ENCODE peak calls at places on chromosomes 7 and 10, in ten cellular contexts. F is AG09319; T is activated CD4-positive, CD25-positive, alpha-beta regulatory T cell; D is stomach; Y is OCI-M1; A is GDM1; Q is HEK293T; L is SW 1271; G is AG20443; C is NCI-H2081 treated with DMSO at 0.1 percent for 48 hours. E is an unnamed sample.
A peak's percentile ranks its signal among the peaks of the same experiment; 100 is the strongest.

GRCh38 chr10:1516492-1517224 is 220.7 kb downstream of the ADARB2 start:
- DNase-seq in D (no peak), T (no peak), C (no peak), Y (no peak), Q (no peak), L (no peak), F (no peak), A (no peak), G (no peak), E (no peak)

GRCh38 chr7:135917721-135918120 is 59.4 kb downstream of the MTPN start:
- DNase-seq in C (no peak), A (peak; percentile 62), Y (peak; percentile 64), T (no peak), F (no peak), G (no peak), L (no peak), Q (no peak), D (no peak), E (no peak)

GRCh38 chr7:34845666-34846361 is 187.8 kb downstream of the NPSR1 start:
- DNase-seq in T (no peak), C (no peak), G (no peak), Y (peak; percentile 3), D (no peak), A (no peak), F (no peak), Q (no peak), L (no peak), E (no peak)

GRCh38 chr10:21195149-21195731 is 298.1 kb upstream of the NEBL start:
- DNase-seq in A (no peak), Y (peak; percentile 33), C (no peak), D (no peak), F (no peak), T (no peak), G (no peak), L (no peak), Q (no peak), E (no peak)

GRCh38 chr7:140403878-140404564 is at the start of gene RAB19:
- DNase-seq in C (no peak), Y (no peak), T (no peak), A (no peak), Q (no peak), G (no peak), L (no peak), D (peak; percentile 77), F (no peak), E (no peak)

GRCh38 chr7:39733881-39734571 is 110.7 kb downstream of the RALA start:
- DNase-seq in C (no peak), A (no peak), L (no peak), D (no peak), T (no peak), Q (no peak), F (peak; percentile 79), G (peak; percentile 59), Y (no peak), E (peak; percentile 57)

GRCh38 chr7:135333946-135334345 is 100.3 kb downstream of the STRA8 start:
- DNase-seq in A (no peak), Y (no peak), T (no peak), L (no peak), D (no peak), G (no peak), F (no peak), C (no peak), Q (no peak), E (no peak)

GRCh38 chr10:21482821-21483220 is 42.7 kb downstream of the SKIDA1 start:
- DNase-seq in T (no peak), Y (no peak), F (no peak), L (no peak), D (no peak), A (no peak), Q (no peak), G (no peak), C (no peak), E (no peak)

GRCh38 chr7:13912740-13913320 is 76.6 kb downstream of the ETV1 start:
- DNase-seq in Y (no peak), L (no peak), T (no peak), Q (no peak), A (no peak), C (no peak), F (no peak), G (no peak), D (no peak), E (no peak)

GRCh38 chr7:8436965-8437364 is 3.6 kb downstream of the NXPH1 start:
- DNase-seq in A (peak; percentile 29), T (no peak), C (no peak), F (no peak), L (peak; percentile 6), D (peak; percentile 64), Q (peak; percentile 62), Y (peak; percentile 54), G (peak; percentile 24), E (no peak)

GRCh38 chr10:84237199-84238051 is 3.9 kb downstream of the LRIT1 start:
- DNase-seq in T (no peak), F (no peak), A (no peak), Y (no peak), D (no peak), Q (no peak), G (peak; percentile 34), C (no peak), L (no peak), E (no peak)

GRCh38 chr10:18312385-18313145 is 172.3 kb downstream of the CACNB2 start:
- DNase-seq in D (no peak), Y (peak; percentile 71), A (no peak), G (peak; percentile 69), Q (peak; percentile 62), L (no peak), T (no peak), C (peak; percentile 1), F (no peak), E (peak; percentile 8)

GRCh38 chr10:26721561-26721960 is 24.1 kb downstream of the PDSS1 start:
- DNase-seq in L (no peak), Y (no peak), G (no peak), F (no peak), C (no peak), A (no peak), Q (no peak), T (no peak), D (no peak), E (no peak)

GRCh38 chr10:34319197-34319846 is 495.8 kb downstream of the PARD3 start:
- DNase-seq in F (peak; percentile 94), T (no peak), A (no peak), Q (no peak), G (peak; percentile 75), C (peak; percentile 83), Y (no peak), D (peak; percentile 69), L (no peak), E (peak; percentile 95)

GRCh38 chr7:64951250-64951848 is 39.5 kb downstream of the ZNF117 start:
- DNase-seq in Y (peak; percentile 88), L (no peak), C (peak; percentile 50), D (no peak), G (peak; percentile 54), Q (peak; percentile 34), T (no peak), A (no peak), F (peak; percentile 1), E (peak; percentile 15)

GRCh38 chr10:31912898-31913847 is 15.5 kb downstream of the ARHGAP12 start:
- DNase-seq in F (no peak), L (no peak), C (no peak), Y (no peak), A (no peak), Q (no peak), D (no peak), G (peak; percentile 25), T (no peak), E (no peak)

GRCh38 chr10:15842493-15843169 is 17.7 kb downstream of the MINDY3 start:
- DNase-seq in C (no peak), A (no peak), T (no peak), Q (no peak), F (no peak), D (no peak), G (no peak), Y (peak; percentile 93), L (no peak), E (no peak)

GRCh38 chr7:41656357-41656756 is 46.5 kb downstream of the INHBA start:
- DNase-seq in Q (no peak), A (peak; percentile 28), T (no peak), G (peak; percentile 25), L (no peak), Y (peak; percentile 30), D (no peak), C (no peak), F (peak; percentile 15), E (peak; percentile 50)

GRCh38 chr10:63115732-63116383 is 17.3 kb upstream of the NRBF2 start:
- DNase-seq in D (peak; percentile 32), G (peak; percentile 91), C (no peak), Q (no peak), A (no peak), L (no peak), Y (peak; percentile 40), T (no peak), F (peak; percentile 91), E (peak; percentile 87)

GRCh38 chr10:4131407-4132215 is 346.6 kb upstream of the KLF6 start:
- DNase-seq in F (peak; percentile 73), D (no peak), L (peak; percentile 12), T (no peak), A (peak; percentile 47), G (peak; percentile 66), Y (peak; percentile 40), C (no peak), Q (no peak), E (peak; percentile 71)

GRCh38 chr10:36638461-36638860 is 486.9 kb upstream of the ANKRD30A start:
- DNase-seq in Q (no peak), F (no peak), L (no peak), A (no peak), D (no peak), G (no peak), T (no peak), C (no peak), Y (no peak), E (no peak)

GRCh38 chr7:35430547-35431153 is 176.8 kb upstream of the TBX20 start:
- DNase-seq in A (no peak), F (no peak), Q (peak; percentile 50), L (no peak), T (no peak), D (no peak), C (no peak), G (no peak), Y (peak; percentile 26), E (no peak)

GRCh38 chr10:106722524-106722923 is 442.0 kb downstream of the SORCS1 start:
- DNase-seq in L (no peak), F (no peak), Y (no peak), D (no peak), T (no peak), Q (peak; percentile 28), C (no peak), G (no peak), A (no peak), E (no peak)

GRCh38 chr10:119859422-119860258 is 13.0 kb downstream of the MCMBP start:
- DNase-seq in L (no peak), C (peak; percentile 15), T (no peak), Q (peak; percentile 28), G (peak; percentile 16), A (no peak), Y (peak; percentile 85), D (no peak), F (no peak), E (no peak)

GRCh38 chr10:106182542-106182941 is 982.0 kb downstream of the SORCS1 start:
- DNase-seq in G (no peak), Q (no peak), T (no peak), Y (no peak), D (peak; percentile 45), F (no peak), L (no peak), C (no peak), A (no peak), E (no peak)

GRCh38 chr7:26070290-26070689 is 81.7 kb upstream of the NFE2L3 start:
- DNase-seq in D (no peak), L (no peak), Q (no peak), T (no peak), G (no peak), C (no peak), Y (no peak), F (no peak), A (no peak), E (no peak)

GRCh38 chr10:24277771-24278518 is 69.0 kb downstream of the KIAA1217 start:
- DNase-seq in A (no peak), C (no peak), F (no peak), L (no peak), T (no peak), G (no peak), D (no peak), Y (no peak), Q (no peak), E (no peak)

GRCh38 chr7:1110358-1110757 is 22.4 kb downstream of the GPER1 start:
- DNase-seq in G (no peak), L (no peak), C (no peak), Q (no peak), Y (no peak), A (no peak), D (no peak), F (no peak), T (no peak), E (no peak)